ENCODE peak calls at places on chromosomes 13 and 19, in six cellular contexts. One of them, this sample, is unnamed.
A peak's percentile ranks its signal among the peaks of the same experiment; 100 is the strongest.

GRCh38 chr19:55088543-55089265 is 13.0 kb downstream of the EPS8L1 start:
- DNase-seq in HepG2: peak; percentile 59
- DNase-seq in GM12891: peak; percentile 80
- DNase-seq in H1: peak; percentile 99
- DNase-seq in GM12878: no peak
- DNase-seq in K562: peak; percentile 88
- DNase-seq in this sample: peak; percentile 76

GRCh38 chr19:16161848-16162247 is 11.5 kb downstream of the CIB3 start:
- DNase-seq in HepG2: no peak
- DNase-seq in GM12891: no peak
- DNase-seq in H1: no peak
- DNase-seq in GM12878: no peak
- DNase-seq in K562: no peak
- DNase-seq in this sample: no peak

GRCh38 chr19:30402790-30403189 is 30.6 kb downstream of the ZNF536 start:
- DNase-seq in HepG2: no peak
- DNase-seq in GM12891: no peak
- DNase-seq in H1: peak; percentile 42
- DNase-seq in GM12878: no peak
- DNase-seq in K562: no peak
- DNase-seq in this sample: no peak

GRCh38 chr13:43879323-43880181 is at the start of the genes CCDC122 and LACC1:
- DNase-seq in HepG2: peak; percentile 38
- DNase-seq in GM12891: peak; percentile 70
- DNase-seq in H1: peak; percentile 87
- DNase-seq in GM12878: no peak
- DNase-seq in K562: no peak
- DNase-seq in this sample: peak; percentile 60

GRCh38 chr13:30332516-30333165 is 25.3 kb upstream of the KATNAL1 start:
- DNase-seq in HepG2: no peak
- DNase-seq in GM12891: no peak
- DNase-seq in H1: no peak
- DNase-seq in GM12878: no peak
- DNase-seq in K562: no peak
- DNase-seq in this sample: no peak

GRCh38 chr19:6524326-6524725 is 6.5 kb upstream of the TNFSF9 start:
- DNase-seq in HepG2: no peak
- DNase-seq in GM12891: no peak
- DNase-seq in H1: no peak
- DNase-seq in GM12878: no peak
- DNase-seq in K562: no peak
- DNase-seq in this sample: no peak

GRCh38 chr19:47122359-47123335 is 8.0 kb upstream of the SAE1 start:
- DNase-seq in HepG2: peak; percentile 58
- DNase-seq in GM12891: no peak
- DNase-seq in H1: no peak
- DNase-seq in GM12878: no peak
- DNase-seq in K562: no peak
- DNase-seq in this sample: no peak

GRCh38 chr19:48844472-48844871 is 8.2 kb upstream of the HSD17B14 start:
- DNase-seq in HepG2: peak; percentile 82
- DNase-seq in GM12891: no peak
- DNase-seq in H1: no peak
- DNase-seq in GM12878: no peak
- DNase-seq in K562: peak; percentile 83
- DNase-seq in this sample: no peak

GRCh38 chr19:47142779-47143178 is 12.1 kb downstream of the SAE1 start:
- DNase-seq in HepG2: no peak
- DNase-seq in GM12891: no peak
- DNase-seq in H1: no peak
- DNase-seq in GM12878: no peak
- DNase-seq in K562: no peak
- DNase-seq in this sample: no peak

GRCh38 chr13:45828253-45828968 is 23.1 kb downstream of the SIAH3 start:
- DNase-seq in HepG2: no peak
- DNase-seq in GM12891: no peak
- DNase-seq in H1: peak; percentile 37
- DNase-seq in GM12878: no peak
- DNase-seq in K562: no peak
- DNase-seq in this sample: no peak

GRCh38 chr19:29964171-29964570 is 22.1 kb downstream of the URI1 start:
- DNase-seq in HepG2: no peak
- DNase-seq in GM12891: no peak
- DNase-seq in H1: no peak
- DNase-seq in GM12878: no peak
- DNase-seq in K562: no peak
- DNase-seq in this sample: no peak

GRCh38 chr13:45167611-45168554 is 33.0 kb downstream of the KCTD4 start:
- DNase-seq in HepG2: no peak
- DNase-seq in GM12891: no peak
- DNase-seq in H1: no peak
- DNase-seq in GM12878: no peak
- DNase-seq in K562: peak; percentile 7
- DNase-seq in this sample: no peak

GRCh38 chr13:73880365-73880764 is 253.8 kb downstream of the KLF12 start:
- DNase-seq in HepG2: no peak
- DNase-seq in GM12891: no peak
- DNase-seq in H1: no peak
- DNase-seq in GM12878: no peak
- DNase-seq in K562: no peak
- DNase-seq in this sample: no peak

GRCh38 chr13:85544756-85545155 is 254.5 kb downstream of the SLITRK6 start:
- DNase-seq in HepG2: no peak
- DNase-seq in GM12891: no peak
- DNase-seq in H1: no peak
- DNase-seq in GM12878: no peak
- DNase-seq in K562: no peak
- DNase-seq in this sample: no peak

GRCh38 chr19:31204115-31204514 is 145.1 kb downstream of the TSHZ3 start:
- DNase-seq in HepG2: no peak
- DNase-seq in GM12891: no peak
- DNase-seq in H1: no peak
- DNase-seq in GM12878: no peak
- DNase-seq in K562: no peak
- DNase-seq in this sample: no peak

GRCh38 chr19:15432629-15433518 is 14.1 kb upstream of the AKAP8L start:
- DNase-seq in HepG2: peak; percentile 65
- DNase-seq in GM12891: peak; percentile 99
- DNase-seq in H1: peak; percentile 94
- DNase-seq in GM12878: peak; percentile 36
- DNase-seq in K562: peak; percentile 96
- DNase-seq in this sample: peak; percentile 99

GRCh38 chr13:113903361-113903760 is 39.5 kb upstream of the GAS6 start:
- DNase-seq in HepG2: no peak
- DNase-seq in GM12891: no peak
- DNase-seq in H1: no peak
- DNase-seq in GM12878: no peak
- DNase-seq in K562: no peak
- DNase-seq in this sample: no peak

GRCh38 chr13:42592915-42593718 is 19.2 kb downstream of the TNFSF11 start:
- DNase-seq in HepG2: no peak
- DNase-seq in GM12891: no peak
- DNase-seq in H1: no peak
- DNase-seq in GM12878: no peak
- DNase-seq in K562: no peak
- DNase-seq in this sample: no peak

GRCh38 chr13:77544365-77544764 is 8.9 kb downstream of the SCEL start:
- DNase-seq in HepG2: no peak
- DNase-seq in GM12891: no peak
- DNase-seq in H1: no peak
- DNase-seq in GM12878: no peak
- DNase-seq in K562: no peak
- DNase-seq in this sample: no peak

GRCh38 chr13:53338760-53339159 is 310.1 kb downstream of the OLFM4 start:
- DNase-seq in HepG2: no peak
- DNase-seq in GM12891: no peak
- DNase-seq in H1: no peak
- DNase-seq in GM12878: no peak
- DNase-seq in K562: no peak
- DNase-seq in this sample: no peak

GRCh38 chr13:109007946-109008345 is 378.5 kb downstream of the MYO16 start:
- DNase-seq in HepG2: no peak
- DNase-seq in GM12891: no peak
- DNase-seq in H1: no peak
- DNase-seq in GM12878: no peak
- DNase-seq in K562: no peak
- DNase-seq in this sample: no peak

GRCh38 chr19:21584532-21584931 is 79.1 kb downstream of the ZNF429 start:
- DNase-seq in HepG2: no peak
- DNase-seq in GM12891: no peak
- DNase-seq in H1: no peak
- DNase-seq in GM12878: no peak
- DNase-seq in K562: no peak
- DNase-seq in this sample: no peak

GRCh38 chr19:21912654-21913053 is 76.7 kb upstream of the ZNF43 start:
- DNase-seq in HepG2: no peak
- DNase-seq in GM12891: no peak
- DNase-seq in H1: no peak
- DNase-seq in GM12878: no peak
- DNase-seq in K562: peak; percentile 10
- DNase-seq in this sample: no peak

DNA sequence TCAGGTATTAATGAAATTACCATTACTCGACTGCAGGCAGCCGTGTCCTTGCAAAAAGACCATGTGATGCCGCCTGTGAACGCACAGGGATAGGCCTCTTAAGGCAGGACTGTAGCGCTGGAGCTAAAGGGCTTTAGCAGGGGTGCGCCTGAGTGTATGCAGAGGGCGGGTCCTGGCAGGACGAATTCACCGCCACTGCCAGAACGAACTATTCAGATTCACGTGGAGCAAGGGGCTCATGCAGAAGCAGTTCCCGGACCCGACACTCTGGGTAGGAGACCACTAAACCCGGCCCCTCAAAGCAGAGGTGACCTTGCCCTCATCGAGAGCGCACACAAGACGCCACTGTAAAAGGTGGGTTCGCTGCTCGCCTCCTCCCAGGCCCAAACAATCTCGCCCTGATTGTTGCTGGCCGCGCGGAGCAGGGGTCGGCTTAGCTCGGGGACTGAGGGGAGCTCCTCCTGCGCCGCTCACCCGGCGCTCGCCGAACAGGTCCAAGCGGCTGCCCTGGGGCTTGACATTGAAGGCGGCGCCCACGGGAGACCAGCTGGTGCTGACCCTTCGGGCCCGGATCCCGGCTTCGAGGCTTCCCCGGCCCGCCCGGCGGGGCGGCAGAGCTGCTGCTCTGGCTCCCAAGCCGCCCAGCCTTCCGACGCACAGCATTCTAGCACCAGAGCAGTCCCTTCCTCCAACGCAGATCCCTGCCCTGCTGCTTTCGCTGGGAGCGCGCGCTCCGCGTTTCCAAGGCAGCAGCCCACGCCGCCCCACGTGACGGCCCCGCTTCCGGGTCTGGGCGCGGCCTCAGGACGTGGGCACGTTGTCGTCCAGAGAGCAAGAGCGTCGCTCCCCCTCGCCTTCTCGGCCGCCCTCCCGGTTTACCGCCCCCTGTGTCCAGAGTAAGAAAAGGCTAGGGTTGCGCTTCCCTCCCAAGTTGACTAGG is at the start of gene MIPEP:
- DNase-seq in HepG2: peak; percentile 90
- DNase-seq in GM12891: peak; percentile 91
- DNase-seq in H1: peak; percentile 92
- DNase-seq in GM12878: peak; percentile 79
- DNase-seq in K562: peak; percentile 88
- DNase-seq in this sample: peak; percentile 85
- TF ChIP-seq POLR2AphosphoS5 in HepG2: peak; percentile 54
- TF ChIP-seq POLR2AphosphoS5 in GM12891: peak; percentile 57
- TF ChIP-seq POLR2AphosphoS5 in H1: peak; percentile 68
- TF ChIP-seq POLR2AphosphoS5 in GM12878: peak; percentile 72
- TF ChIP-seq POLR2AphosphoS5 in K562: peak; percentile 20
- TF ChIP-seq POLR2AphosphoS5 in this sample: peak; percentile 50

GRCh38 chr13:105630411-105630810 is 905.1 kb downstream of the EFNB2 start:
- DNase-seq in HepG2: no peak
- DNase-seq in GM12891: no peak
- DNase-seq in H1: no peak
- DNase-seq in GM12878: no peak
- DNase-seq in K562: no peak
- DNase-seq in this sample: no peak

DNA sequence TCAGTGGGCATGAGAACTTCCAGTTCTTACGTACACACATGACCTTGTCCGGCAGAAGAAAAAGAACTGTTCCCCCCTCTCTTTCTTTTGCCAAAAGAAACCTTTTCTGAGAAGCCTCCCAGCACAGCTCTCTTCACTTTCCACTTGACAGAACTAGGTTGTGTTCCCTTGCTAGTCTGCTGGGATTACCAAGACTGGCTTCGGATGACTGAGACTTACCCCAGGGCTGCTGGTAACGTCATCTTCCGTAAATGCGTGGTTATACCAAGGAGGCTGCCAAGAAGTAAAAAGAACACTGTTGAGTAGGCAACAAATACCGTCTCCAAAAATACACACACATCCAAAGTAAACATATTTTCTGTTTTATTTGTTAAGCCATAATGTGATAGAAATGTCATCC is 908.2 kb downstream of the EFNB2 start:
- DNase-seq in HepG2: no peak
- DNase-seq in GM12891: no peak
- DNase-seq in H1: no peak
- DNase-seq in GM12878: no peak
- DNase-seq in K562: no peak
- DNase-seq in this sample: no peak
- TF ChIP-seq POLR2A in HepG2: no peak
- TF ChIP-seq POLR2A in GM12891: no peak
- TF ChIP-seq POLR2A in H1: no peak
- TF ChIP-seq POLR2A in GM12878: no peak
- TF ChIP-seq POLR2A in K562: no peak
- TF ChIP-seq POLR2A in this sample: no peak

GRCh38 chr19:50311723-50312635 is 17.2 kb downstream of the KCNC3 start:
- DNase-seq in HepG2: peak; percentile 59
- DNase-seq in GM12891: no peak
- DNase-seq in H1: peak; percentile 89
- DNase-seq in GM12878: no peak
- DNase-seq in K562: peak; percentile 85
- DNase-seq in this sample: no peak

GRCh38 chr19:50314724-50315700 is 14.2 kb downstream of the KCNC3 start:
- DNase-seq in HepG2: no peak
- DNase-seq in GM12891: no peak
- DNase-seq in H1: peak; percentile 77
- DNase-seq in GM12878: no peak
- DNase-seq in K562: no peak
- DNase-seq in this sample: peak; percentile 8

GRCh38 chr19:50315773-50316448 is 13.3 kb downstream of the KCNC3 start:
- DNase-seq in HepG2: no peak
- DNase-seq in GM12891: peak; percentile 59
- DNase-seq in H1: peak; percentile 83
- DNase-seq in GM12878: no peak
- DNase-seq in K562: peak; percentile 64
- DNase-seq in this sample: peak; percentile 53

GRCh38 chr19:50312967-50313811 is 16.0 kb downstream of the KCNC3 start:
- DNase-seq in HepG2: no peak
- DNase-seq in GM12891: no peak
- DNase-seq in H1: no peak
- DNase-seq in GM12878: no peak
- DNase-seq in K562: no peak
- DNase-seq in this sample: no peak

GRCh38 chr19:50313812-50314536 is 15.2 kb downstream of the KCNC3 start:
- DNase-seq in HepG2: no peak
- DNase-seq in GM12891: no peak
- DNase-seq in H1: peak; percentile 86
- DNase-seq in GM12878: no peak
- DNase-seq in K562: no peak
- DNase-seq in this sample: no peak
- TF ChIP-seq TAF1 in HepG2: no peak
- TF ChIP-seq TAF1 in GM12891: no peak
- TF ChIP-seq TAF1 in H1: no peak
- TF ChIP-seq TAF1 in GM12878: no peak
- TF ChIP-seq TAF1 in K562: no peak
- TF ChIP-seq TAF1 in this sample: no peak

GRCh38 chr19:3369337-3370213 is 3.2 kb downstream of the NFIC start:
- DNase-seq in HepG2: no peak
- DNase-seq in GM12891: no peak
- DNase-seq in H1: no peak
- DNase-seq in GM12878: no peak
- DNase-seq in K562: no peak
- DNase-seq in this sample: peak; percentile 66
- TF ChIP-seq POLR2AphosphoS5 in HepG2: no peak
- TF ChIP-seq POLR2AphosphoS5 in GM12891: no peak
- TF ChIP-seq POLR2AphosphoS5 in H1: no peak
- TF ChIP-seq POLR2AphosphoS5 in GM12878: no peak
- TF ChIP-seq POLR2AphosphoS5 in K562: peak; percentile 15
- TF ChIP-seq POLR2AphosphoS5 in this sample: no peak

This sample was measured in GM12892.